ENCODE peak calls at places on chromosomes 11 and 22, in six cellular contexts. One of them, this sample, is unnamed.

GRCh38 chr11:58829736-58830135 is 14.8 kb downstream of the GLYATL2 start:
- DNase-seq in GM23248: peak
- DNase-seq in H9: no peak
- DNase-seq in CD4-positive, alpha-beta T cell: no peak
- DNase-seq in kidney: no peak
- DNase-seq in right lobe of liver: no peak
- DNase-seq in this sample: no peak

GRCh38 chr11:44700009-44700408 is 26.8 kb upstream of the TSPAN18 start:
- DNase-seq in GM23248: no peak
- DNase-seq in H9: no peak
- DNase-seq in CD4-positive, alpha-beta T cell: no peak
- DNase-seq in kidney: no peak
- DNase-seq in right lobe of liver: no peak
- DNase-seq in this sample: no peak

GRCh38 chr22:24002849-24003248 is 2.4 kb downstream of the GSTT4 start:
- DNase-seq in GM23248: no peak
- DNase-seq in H9: no peak
- DNase-seq in CD4-positive, alpha-beta T cell: no peak
- DNase-seq in kidney: no peak
- DNase-seq in right lobe of liver: no peak
- DNase-seq in this sample: no peak

GRCh38 chr22:24592846-24593809 is at the start of gene LRRC75B:
- DNase-seq in GM23248: peak
- DNase-seq in H9: peak
- DNase-seq in CD4-positive, alpha-beta T cell: no peak
- DNase-seq in kidney: peak
- DNase-seq in right lobe of liver: peak
- DNase-seq in this sample: no peak

GRCh38 chr11:116576523-116576922 is 196.3 kb downstream of the BUD13 start:
- DNase-seq in GM23248: peak
- DNase-seq in H9: no peak
- DNase-seq in CD4-positive, alpha-beta T cell: no peak
- DNase-seq in kidney: peak
- DNase-seq in right lobe of liver: no peak
- DNase-seq in this sample: no peak

GRCh38 chr22:20438066-20438677 is 547 bp upstream of the SCARF2 start:
- DNase-seq in GM23248: peak
- DNase-seq in H9: peak
- DNase-seq in CD4-positive, alpha-beta T cell: no peak
- DNase-seq in kidney: peak
- DNase-seq in right lobe of liver: peak
- DNase-seq in this sample: no peak

GRCh38 chr11:117610045-117610444 is 187.0 kb downstream of the DSCAML1 start:
- DNase-seq in GM23248: no peak
- DNase-seq in H9: no peak
- DNase-seq in CD4-positive, alpha-beta T cell: no peak
- DNase-seq in kidney: no peak
- DNase-seq in right lobe of liver: no peak
- DNase-seq in this sample: no peak

GRCh38 chr11:67371549-67372231 is 1.7 kb downstream of the CLCF1 start:
- DNase-seq in GM23248: peak
- DNase-seq in H9: peak
- DNase-seq in CD4-positive, alpha-beta T cell: no peak
- DNase-seq in kidney: no peak
- DNase-seq in right lobe of liver: no peak
- DNase-seq in this sample: peak

GRCh38 chr11:68441466-68442230 is 18.9 kb upstream of the PPP6R3 start:
- DNase-seq in GM23248: peak
- DNase-seq in H9: no peak
- DNase-seq in CD4-positive, alpha-beta T cell: no peak
- DNase-seq in kidney: no peak
- DNase-seq in right lobe of liver: no peak
- DNase-seq in this sample: no peak

GRCh38 chr11:128457874-128458273 is 129.5 kb downstream of the ETS1 start:
- DNase-seq in GM23248: peak
- DNase-seq in H9: no peak
- DNase-seq in CD4-positive, alpha-beta T cell: no peak
- DNase-seq in kidney: no peak
- DNase-seq in right lobe of liver: no peak
- DNase-seq in this sample: peak

GRCh38 chr11:82858556-82859091 is 41.6 kb downstream of the PRCP start:
- DNase-seq in GM23248: peak
- DNase-seq in H9: no peak
- DNase-seq in CD4-positive, alpha-beta T cell: no peak
- DNase-seq in kidney: no peak
- DNase-seq in right lobe of liver: no peak
- DNase-seq in this sample: no peak

GRCh38 chr11:31327417-31327816 is 42.1 kb downstream of the DCDC1 start:
- DNase-seq in GM23248: no peak
- DNase-seq in H9: no peak
- DNase-seq in CD4-positive, alpha-beta T cell: no peak
- DNase-seq in kidney: no peak
- DNase-seq in right lobe of liver: no peak
- DNase-seq in this sample: no peak

GRCh38 chr11:74255741-74256369 is 55.6 kb downstream of the P4HA3 start:
- DNase-seq in GM23248: peak
- DNase-seq in H9: peak
- DNase-seq in CD4-positive, alpha-beta T cell: peak
- DNase-seq in kidney: no peak
- DNase-seq in right lobe of liver: no peak
- DNase-seq in this sample: peak

GRCh38 chr11:117829369-117829725 is 4.8 kb upstream of the FXYD2 start:
- DNase-seq in GM23248: no peak
- DNase-seq in H9: peak
- DNase-seq in CD4-positive, alpha-beta T cell: no peak
- DNase-seq in kidney: peak
- DNase-seq in right lobe of liver: no peak
- DNase-seq in this sample: no peak

GRCh38 chr11:111837366-111837891 is 34.0 kb downstream of the ALG9 start:
- DNase-seq in GM23248: no peak
- DNase-seq in H9: no peak
- DNase-seq in CD4-positive, alpha-beta T cell: no peak
- DNase-seq in kidney: no peak
- DNase-seq in right lobe of liver: no peak
- DNase-seq in this sample: no peak

GRCh38 chr11:133269272-133269671 is 263.0 kb downstream of the OPCML start:
- DNase-seq in GM23248: no peak
- DNase-seq in H9: no peak
- DNase-seq in CD4-positive, alpha-beta T cell: no peak
- DNase-seq in kidney: no peak
- DNase-seq in right lobe of liver: no peak
- DNase-seq in this sample: no peak

GRCh38 chr22:38397189-38398097 is 57.6 kb downstream of the KCNJ4 start:
- DNase-seq in GM23248: peak
- DNase-seq in H9: peak
- DNase-seq in CD4-positive, alpha-beta T cell: no peak
- DNase-seq in kidney: peak
- DNase-seq in right lobe of liver: no peak
- DNase-seq in this sample: peak

GRCh38 chr11:113106507-113106906 is 145.3 kb downstream of the NCAM1 start:
- DNase-seq in GM23248: peak
- DNase-seq in H9: no peak
- DNase-seq in CD4-positive, alpha-beta T cell: no peak
- DNase-seq in kidney: no peak
- DNase-seq in right lobe of liver: no peak
- DNase-seq in this sample: no peak

GRCh38 chr11:67270256-67271211 is 4.3 kb downstream of the GRK2 start:
- DNase-seq in GM23248: no peak
- DNase-seq in H9: peak
- DNase-seq in CD4-positive, alpha-beta T cell: no peak
- DNase-seq in kidney: peak
- DNase-seq in right lobe of liver: peak
- DNase-seq in this sample: peak

GRCh38 chr11:33557201-33557600 is 143.4 kb downstream of the C11orf91 start:
- DNase-seq in GM23248: peak
- DNase-seq in H9: no peak
- DNase-seq in CD4-positive, alpha-beta T cell: no peak
- DNase-seq in kidney: no peak
- DNase-seq in right lobe of liver: no peak
- DNase-seq in this sample: no peak

GRCh38 chr11:101091781-101092180 is 37.8 kb downstream of the PGR start:
- DNase-seq in GM23248: no peak
- DNase-seq in H9: no peak
- DNase-seq in CD4-positive, alpha-beta T cell: no peak
- DNase-seq in kidney: no peak
- DNase-seq in right lobe of liver: no peak
- DNase-seq in this sample: no peak

GRCh38 chr11:36454551-36454950 is 55.5 kb downstream of the TRAF6 start:
- DNase-seq in GM23248: no peak
- DNase-seq in H9: no peak
- DNase-seq in CD4-positive, alpha-beta T cell: no peak
- DNase-seq in kidney: no peak
- DNase-seq in right lobe of liver: no peak
- DNase-seq in this sample: no peak
- H3K27ac ChIP-seq in GM23248: peak
- H3K27ac ChIP-seq in H9: no peak
- H3K27ac ChIP-seq in CD4-positive, alpha-beta T cell: no peak
- H3K27ac ChIP-seq in kidney: no peak
- H3K27ac ChIP-seq in right lobe of liver: no peak
- H3K27ac ChIP-seq in this sample: no peak

GRCh38 chr11:131712897-131713296 is 342.5 kb downstream of the NTM start:
- DNase-seq in GM23248: no peak
- DNase-seq in H9: no peak
- DNase-seq in CD4-positive, alpha-beta T cell: no peak
- DNase-seq in kidney: no peak
- DNase-seq in right lobe of liver: no peak
- DNase-seq in this sample: no peak

GRCh38 chr11:131717616-131718015 is 347.2 kb downstream of the NTM start:
- DNase-seq in GM23248: no peak
- DNase-seq in H9: no peak
- DNase-seq in CD4-positive, alpha-beta T cell: no peak
- DNase-seq in kidney: no peak
- DNase-seq in right lobe of liver: no peak
- DNase-seq in this sample: no peak

GRCh38 chr11:131710511-131710910 is 340.1 kb downstream of the NTM start:
- DNase-seq in GM23248: peak
- DNase-seq in H9: no peak
- DNase-seq in CD4-positive, alpha-beta T cell: no peak
- DNase-seq in kidney: no peak
- DNase-seq in right lobe of liver: no peak
- DNase-seq in this sample: no peak

DNA sequence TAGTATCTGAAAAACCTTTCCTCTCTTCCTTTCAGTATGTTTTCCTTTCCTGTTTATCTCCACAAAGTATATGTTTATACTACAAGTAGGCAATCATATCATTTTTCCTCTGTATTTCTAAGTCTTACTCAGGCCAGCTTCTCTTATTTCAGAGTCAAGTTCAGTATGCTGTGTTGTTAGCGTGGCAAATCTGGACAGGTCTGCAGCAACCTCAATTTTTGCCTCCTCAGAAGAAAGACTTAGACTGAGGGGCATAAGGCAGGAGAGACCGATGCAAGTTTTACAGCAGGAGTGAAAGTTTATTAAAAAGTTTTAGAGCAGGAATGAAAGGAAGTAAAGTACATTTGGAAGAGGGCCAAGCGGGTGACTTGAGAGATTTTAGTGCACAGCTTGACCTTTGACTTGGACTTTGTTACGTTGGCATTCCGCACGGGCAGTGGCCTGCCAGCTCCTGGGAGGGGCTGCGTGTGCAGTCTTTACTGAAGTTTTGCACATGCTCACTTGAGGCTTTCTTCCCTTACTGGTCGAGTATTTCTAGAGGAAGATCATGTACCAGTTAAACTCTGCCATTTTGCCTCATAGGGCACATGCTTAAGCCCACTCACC is 343.2 kb downstream of the NTM start:
- DNase-seq in GM23248: no peak
- DNase-seq in H9: no peak
- DNase-seq in CD4-positive, alpha-beta T cell: no peak
- DNase-seq in kidney: no peak
- DNase-seq in right lobe of liver: peak
- DNase-seq in this sample: no peak
- H3K27ac ChIP-seq in GM23248: no peak
- H3K27ac ChIP-seq in H9: no peak
- H3K27ac ChIP-seq in CD4-positive, alpha-beta T cell: no peak
- H3K27ac ChIP-seq in kidney: no peak
- H3K27ac ChIP-seq in right lobe of liver: no peak
- H3K27ac ChIP-seq in this sample: no peak

DNA sequence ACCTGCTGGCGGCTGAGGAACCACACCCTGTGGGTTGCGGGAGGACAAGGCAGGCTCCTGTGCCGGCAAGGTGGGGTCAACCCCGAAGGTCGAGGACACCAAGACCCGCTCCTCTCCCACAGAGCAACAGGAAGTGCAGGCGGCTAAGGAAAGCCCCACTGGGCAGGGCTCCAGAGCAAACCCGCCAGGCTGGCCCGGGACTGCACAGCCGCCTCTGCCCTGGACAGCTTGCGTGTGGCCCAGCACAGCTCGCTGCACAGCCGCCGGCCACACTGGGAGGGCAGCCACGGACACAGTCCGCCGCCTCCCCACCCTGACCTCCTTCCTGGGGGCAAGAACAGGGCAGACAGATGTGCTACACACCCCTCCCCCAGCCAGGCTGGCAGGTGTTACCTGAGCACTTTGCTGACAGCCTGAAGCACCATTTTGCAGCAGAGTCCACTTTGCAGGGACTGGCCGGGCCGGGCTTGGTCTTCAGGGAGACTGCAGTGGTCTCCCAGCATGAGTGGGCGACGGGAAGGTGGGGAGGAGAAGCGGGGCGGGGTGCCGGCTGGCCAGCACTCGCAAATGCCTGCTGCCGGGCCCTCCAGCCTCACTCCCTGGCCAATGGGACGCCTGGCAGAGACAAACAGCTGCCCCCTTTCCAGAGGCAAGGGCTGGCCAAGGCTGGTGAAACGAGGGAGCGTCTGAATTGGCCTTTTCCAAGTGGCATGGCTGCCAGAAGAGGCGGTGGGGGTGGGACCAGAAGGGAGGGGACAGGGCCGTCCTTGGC is at the start of gene MOB2:
- DNase-seq in GM23248: no peak
- DNase-seq in H9: no peak
- DNase-seq in CD4-positive, alpha-beta T cell: no peak
- DNase-seq in kidney: peak
- DNase-seq in right lobe of liver: peak
- DNase-seq in this sample: no peak
- H3K27ac ChIP-seq in GM23248: no peak
- H3K27ac ChIP-seq in H9: no peak
- H3K27ac ChIP-seq in CD4-positive, alpha-beta T cell: no peak
- H3K27ac ChIP-seq in kidney: no peak
- H3K27ac ChIP-seq in right lobe of liver: no peak
- H3K27ac ChIP-seq in this sample: peak

GRCh38 chr22:36292823-36293530 is 40.0 kb downstream of the APOL1 start:
- DNase-seq in GM23248: no peak
- DNase-seq in H9: no peak
- DNase-seq in CD4-positive, alpha-beta T cell: no peak
- DNase-seq in kidney: peak
- DNase-seq in right lobe of liver: peak
- DNase-seq in this sample: no peak

GRCh38 chr22:36294293-36294620 is 41.3 kb downstream of the APOL1 start:
- DNase-seq in GM23248: no peak
- DNase-seq in H9: no peak
- DNase-seq in CD4-positive, alpha-beta T cell: no peak
- DNase-seq in kidney: no peak
- DNase-seq in right lobe of liver: no peak
- DNase-seq in this sample: no peak

GRCh38 chr22:36295247-36295646 is 42.3 kb downstream of the APOL1 start:
- DNase-seq in GM23248: no peak
- DNase-seq in H9: no peak
- DNase-seq in CD4-positive, alpha-beta T cell: no peak
- DNase-seq in kidney: peak
- DNase-seq in right lobe of liver: peak
- DNase-seq in this sample: no peak

GRCh38 chr22:36293606-36294292 is 40.8 kb downstream of the APOL1 start:
- DNase-seq in GM23248: no peak
- DNase-seq in H9: no peak
- DNase-seq in CD4-positive, alpha-beta T cell: no peak
- DNase-seq in kidney: peak
- DNase-seq in right lobe of liver: peak
- DNase-seq in this sample: no peak

GRCh38 chr22:36294801-36295200 is 41.9 kb downstream of the APOL1 start:
- DNase-seq in GM23248: no peak
- DNase-seq in H9: no peak
- DNase-seq in CD4-positive, alpha-beta T cell: no peak
- DNase-seq in kidney: peak
- DNase-seq in right lobe of liver: peak
- DNase-seq in this sample: no peak
- H3K27ac ChIP-seq in GM23248: no peak
- H3K27ac ChIP-seq in H9: no peak
- H3K27ac ChIP-seq in CD4-positive, alpha-beta T cell: no peak
- H3K27ac ChIP-seq in kidney: no peak
- H3K27ac ChIP-seq in right lobe of liver: no peak
- H3K27ac ChIP-seq in this sample: no peak

This sample was measured in CD4-positive, CD25-positive, alpha-beta regulatory T cell.